ENCODE peak calls at places on chromosomes 6 and 20, in eight cellular contexts. One of them, this sample, is unnamed.

GRCh38 chr6:40907198-40907701 is 131.8 kb downstream of the UNC5CL start:
- DNase-seq in DND-41: no peak
- DNase-seq in colonic mucosa: peak; percentile 25
- DNase-seq in fibroblast of lung: peak; percentile 9
- DNase-seq in cardiac muscle cell: peak; percentile 9
- DNase-seq in HL-60: no peak
- DNase-seq in small intestine: peak; percentile 41
- DNase-seq in right cardiac atrium: no peak
- DNase-seq in this sample: no peak

GRCh38 chr6:3579652-3580051 is 122.8 kb upstream of the SLC22A23 start:
- DNase-seq in DND-41: no peak
- DNase-seq in colonic mucosa: no peak
- DNase-seq in fibroblast of lung: no peak
- DNase-seq in cardiac muscle cell: no peak
- DNase-seq in HL-60: no peak
- DNase-seq in small intestine: no peak
- DNase-seq in right cardiac atrium: no peak
- DNase-seq in this sample: no peak

GRCh38 chr6:33860706-33861474 is 57.1 kb upstream of the MLN start:
- DNase-seq in DND-41: peak; percentile 10
- DNase-seq in colonic mucosa: peak; percentile 28
- DNase-seq in fibroblast of lung: no peak
- DNase-seq in cardiac muscle cell: no peak
- DNase-seq in HL-60: peak; percentile 57
- DNase-seq in small intestine: peak; percentile 16
- DNase-seq in right cardiac atrium: no peak
- DNase-seq in this sample: no peak

GRCh38 chr6:36195471-36196048 is 984 bp upstream of the BRPF3 start:
- DNase-seq in DND-41: no peak
- DNase-seq in colonic mucosa: no peak
- DNase-seq in fibroblast of lung: peak; percentile 2
- DNase-seq in cardiac muscle cell: peak; percentile 2
- DNase-seq in HL-60: no peak
- DNase-seq in small intestine: no peak
- DNase-seq in right cardiac atrium: no peak
- DNase-seq in this sample: no peak

GRCh38 chr20:48631114-48632016 is 196.4 kb downstream of the PREX1 start:
- DNase-seq in DND-41: no peak
- DNase-seq in colonic mucosa: no peak
- DNase-seq in fibroblast of lung: peak; percentile 51
- DNase-seq in cardiac muscle cell: no peak
- DNase-seq in HL-60: no peak
- DNase-seq in small intestine: no peak
- DNase-seq in right cardiac atrium: no peak
- DNase-seq in this sample: no peak

GRCh38 chr6:124372076-124372475 is 568.4 kb downstream of the NKAIN2 start:
- DNase-seq in DND-41: no peak
- DNase-seq in colonic mucosa: no peak
- DNase-seq in fibroblast of lung: peak; percentile 62
- DNase-seq in cardiac muscle cell: no peak
- DNase-seq in HL-60: no peak
- DNase-seq in small intestine: no peak
- DNase-seq in right cardiac atrium: no peak
- DNase-seq in this sample: no peak

GRCh38 chr20:52060794-52061714 is 130.5 kb downstream of the ZFP64 start:
- DNase-seq in DND-41: no peak
- DNase-seq in colonic mucosa: peak; percentile 20
- DNase-seq in fibroblast of lung: peak; percentile 41
- DNase-seq in cardiac muscle cell: peak; percentile 30
- DNase-seq in HL-60: no peak
- DNase-seq in small intestine: peak; percentile 28
- DNase-seq in right cardiac atrium: no peak
- DNase-seq in this sample: no peak

GRCh38 chr6:125913864-125914351 is 42.7 kb upstream of the HINT3 start:
- DNase-seq in DND-41: no peak
- DNase-seq in colonic mucosa: peak; percentile 79
- DNase-seq in fibroblast of lung: peak; percentile 99
- DNase-seq in cardiac muscle cell: no peak
- DNase-seq in HL-60: no peak
- DNase-seq in small intestine: peak; percentile 99
- DNase-seq in right cardiac atrium: no peak
- DNase-seq in this sample: no peak

GRCh38 chr6:137494967-137495595 is 887 bp upstream of the OLIG3 start:
- DNase-seq in DND-41: no peak
- DNase-seq in colonic mucosa: no peak
- DNase-seq in fibroblast of lung: peak; percentile 32
- DNase-seq in cardiac muscle cell: no peak
- DNase-seq in HL-60: no peak
- DNase-seq in small intestine: no peak
- DNase-seq in right cardiac atrium: no peak
- DNase-seq in this sample: no peak
- H3K4me3 ChIP-seq in DND-41: no peak overlapping the region
- H3K4me3 ChIP-seq in colonic mucosa: no peak overlapping the region
- H3K4me3 ChIP-seq in fibroblast of lung: no peak overlapping the region
- H3K4me3 ChIP-seq in cardiac muscle cell: no peak overlapping the region
- H3K4me3 ChIP-seq in HL-60: no peak overlapping the region
- H3K4me3 ChIP-seq in small intestine: no peak overlapping the region
- H3K4me3 ChIP-seq in right cardiac atrium: peak overlapping the region; percentile 18
- H3K4me3 ChIP-seq in this sample: peak overlapping the region; percentile 29

GRCh38 chr20:24615353-24615752 is 145.9 kb downstream of the SYNDIG1 start:
- DNase-seq in DND-41: no peak
- DNase-seq in colonic mucosa: no peak
- DNase-seq in fibroblast of lung: no peak
- DNase-seq in cardiac muscle cell: no peak
- DNase-seq in HL-60: no peak
- DNase-seq in small intestine: no peak
- DNase-seq in right cardiac atrium: no peak
- DNase-seq in this sample: no peak
- H3K27me3 ChIP-seq in DND-41: no peaks in the 10 kb centered on the region
- H3K27me3 ChIP-seq in colonic mucosa: no peaks in the 10 kb centered on the region
- H3K27me3 ChIP-seq in fibroblast of lung: peaks cover 7% of the 10 kb centered on the region
- H3K27me3 ChIP-seq in cardiac muscle cell: peaks cover 8% of the 10 kb centered on the region
- H3K27me3 ChIP-seq in HL-60: no peaks in the 10 kb centered on the region
- H3K27me3 ChIP-seq in small intestine: no peaks in the 10 kb centered on the region
- H3K27me3 ChIP-seq in right cardiac atrium: no peaks in the 10 kb centered on the region
- H3K27me3 ChIP-seq in this sample: no peaks in the 10 kb centered on the region

GRCh38 chr6:13767121-13767794 is 47.1 kb downstream of the MCUR1 start:
- DNase-seq in DND-41: peak; percentile 52
- DNase-seq in colonic mucosa: peak; percentile 42
- DNase-seq in fibroblast of lung: peak; percentile 46
- DNase-seq in cardiac muscle cell: peak; percentile 78
- DNase-seq in HL-60: no peak
- DNase-seq in small intestine: no peak
- DNase-seq in right cardiac atrium: peak; percentile 71
- DNase-seq in this sample: no peak
- H3K4me3 ChIP-seq in DND-41: no peak overlapping the region
- H3K4me3 ChIP-seq in colonic mucosa: no peak overlapping the region
- H3K4me3 ChIP-seq in fibroblast of lung: peak overlapping the region; percentile 42
- H3K4me3 ChIP-seq in cardiac muscle cell: no peak overlapping the region
- H3K4me3 ChIP-seq in HL-60: no peak overlapping the region
- H3K4me3 ChIP-seq in small intestine: no peak overlapping the region
- H3K4me3 ChIP-seq in right cardiac atrium: peak overlapping the region; percentile 66
- H3K4me3 ChIP-seq in this sample: peak overlapping the region; percentile 66

GRCh38 chr6:104957301-104958177 is 632 bp downstream of the LIN28B start:
- DNase-seq in DND-41: peak; percentile 82
- DNase-seq in colonic mucosa: no peak
- DNase-seq in fibroblast of lung: no peak
- DNase-seq in cardiac muscle cell: peak; percentile 41
- DNase-seq in HL-60: no peak
- DNase-seq in small intestine: no peak
- DNase-seq in right cardiac atrium: no peak
- DNase-seq in this sample: no peak
- H3K27me3 ChIP-seq in DND-41: no peaks in the 10 kb centered on the region
- H3K27me3 ChIP-seq in colonic mucosa: peaks cover 35% of the 10 kb centered on the region
- H3K27me3 ChIP-seq in fibroblast of lung: peaks cover 40% of the 10 kb centered on the region
- H3K27me3 ChIP-seq in cardiac muscle cell: no peaks in the 10 kb centered on the region
- H3K27me3 ChIP-seq in HL-60: peaks cover 58% of the 10 kb centered on the region
- H3K27me3 ChIP-seq in small intestine: peaks cover 26% of the 10 kb centered on the region
- H3K27me3 ChIP-seq in right cardiac atrium: peaks cover 5% of the 10 kb centered on the region
- H3K27me3 ChIP-seq in this sample: peaks cover 44% of the 10 kb centered on the region

GRCh38 chr6:147438758-147439528 is 69.5 kb upstream of the SAMD5 start:
- DNase-seq in DND-41: no peak
- DNase-seq in colonic mucosa: no peak
- DNase-seq in fibroblast of lung: no peak
- DNase-seq in cardiac muscle cell: no peak
- DNase-seq in HL-60: no peak
- DNase-seq in small intestine: no peak
- DNase-seq in right cardiac atrium: no peak
- DNase-seq in this sample: no peak
- H3K4me3 ChIP-seq in DND-41: no peak overlapping the region
- H3K4me3 ChIP-seq in colonic mucosa: no peak overlapping the region
- H3K4me3 ChIP-seq in fibroblast of lung: no peak overlapping the region
- H3K4me3 ChIP-seq in cardiac muscle cell: no peak overlapping the region
- H3K4me3 ChIP-seq in HL-60: no peak overlapping the region
- H3K4me3 ChIP-seq in small intestine: no peak overlapping the region
- H3K4me3 ChIP-seq in right cardiac atrium: no peak overlapping the region
- H3K4me3 ChIP-seq in this sample: no peak overlapping the region

DNA sequence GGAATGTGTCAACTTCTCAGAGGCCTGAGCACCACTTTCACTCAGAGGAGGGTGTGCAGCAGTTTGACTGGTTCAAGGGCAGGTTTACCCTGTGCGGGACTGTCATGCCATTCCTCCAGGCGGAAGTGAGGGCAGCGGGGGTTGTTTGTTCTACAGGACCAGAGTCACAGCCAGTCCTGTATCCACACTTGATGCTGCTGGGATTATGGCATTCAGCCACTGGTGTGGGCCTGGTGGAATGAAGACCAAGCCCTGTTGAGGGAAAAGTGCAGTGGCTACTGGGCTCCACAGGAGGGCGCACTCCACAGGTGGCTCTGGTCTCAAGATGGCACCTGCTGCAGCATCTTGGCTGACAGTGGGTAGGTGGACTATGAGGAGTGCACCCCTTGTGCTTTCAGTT is 14.8 kb downstream of the SEMG2 start:
- DNase-seq in DND-41: no peak
- DNase-seq in colonic mucosa: no peak
- DNase-seq in fibroblast of lung: no peak
- DNase-seq in cardiac muscle cell: no peak
- DNase-seq in HL-60: no peak
- DNase-seq in small intestine: no peak
- DNase-seq in right cardiac atrium: no peak
- DNase-seq in this sample: no peak
- H3K27me3 ChIP-seq in DND-41: peaks cover 21% of the 10 kb centered on the region
- H3K27me3 ChIP-seq in colonic mucosa: no peaks in the 10 kb centered on the region
- H3K27me3 ChIP-seq in fibroblast of lung: no peaks in the 10 kb centered on the region
- H3K27me3 ChIP-seq in cardiac muscle cell: peaks cover 3% of the 10 kb centered on the region
- H3K27me3 ChIP-seq in HL-60: peaks cover 2% of the 10 kb centered on the region
- H3K27me3 ChIP-seq in small intestine: peaks cover 12% of the 10 kb centered on the region
- H3K27me3 ChIP-seq in right cardiac atrium: no peaks in the 10 kb centered on the region
- H3K27me3 ChIP-seq in this sample: no peaks in the 10 kb centered on the region